ENCODE peak calls at places on chromosome 22, in four cellular contexts. P is PC-3, R is mesendoderm, D is HepG2. U is an unnamed sample.

GRCh38 chr22:41587347-41587723 is 2.3 kb downstream of the PMM1 start:
- DNase-seq in P (no peak), R (no peak), D (no peak), U (no peak)

GRCh38 chr22:36853407-36854099 is 7.3 kb upstream of the NCF4 start:
- DNase-seq in P (peak; percentile 62), R (peak; percentile 89), D (peak; percentile 25), U (no peak)

GRCh38 chr22:41512421-41513194 is 31.7 kb downstream of the POLR3H start:
- DNase-seq in P (peak; percentile 79), R (peak; percentile 95), D (peak; percentile 29), U (peak; percentile 44)

GRCh38 chr22:26362471-26362870 is 66.6 kb upstream of the ASPHD2 start:
- DNase-seq in P (no peak), R (no peak), D (no peak), U (peak; percentile 5)

GRCh38 chr22:37664249-37665101 is 6.0 kb downstream of the PDXP start:
- DNase-seq in P (no peak), R (no peak), D (peak; percentile 62), U (no peak)

GRCh38 chr22:37259540-37260029 is 15.5 kb upstream of the RAC2 start:
- DNase-seq in P (peak; percentile 63), R (peak; percentile 85), D (no peak), U (peak; percentile 49)

GRCh38 chr22:31089101-31090100 is 8.3 kb downstream of the SMTN start:
- DNase-seq in P (no peak), R (no peak), D (no peak), U (no peak)

GRCh38 chr22:44521326-44521725 is 23.3 kb upstream of the RTL6 start:
- DNase-seq in P (no peak), R (no peak), D (no peak), U (no peak)

GRCh38 chr22:35409783-35410662 is 10.1 kb downstream of the MCM5 start:
- DNase-seq in P (no peak), R (no peak), D (no peak), U (no peak)

GRCh38 chr22:19615867-19616581 is 91.8 kb upstream of the CLDN5 start:
- DNase-seq in P (no peak), R (no peak), D (no peak), U (no peak)

GRCh38 chr22:27748355-27749168 is 53.0 kb downstream of the MN1 start:
- DNase-seq in P (no peak), R (peak; percentile 67), D (no peak), U (peak; percentile 76)

GRCh38 chr22:17155941-17156340 is 3.1 kb downstream of the HDHD5 start:
- DNase-seq in P (no peak), R (no peak), D (no peak), U (no peak)

GRCh38 chr22:40635008-40635939 is 1.2 kb downstream of the MRTFA start:
- DNase-seq in P (no peak), R (no peak), D (no peak), U (no peak)

GRCh38 chr22:36171941-36172340 is 11.4 kb upstream of the APOL3 start:
- DNase-seq in P (no peak), R (peak; percentile 89), D (no peak), U (no peak)

GRCh38 chr22:43658823-43659222 is 153.3 kb downstream of the EFCAB6 start:
- DNase-seq in P (no peak), R (peak; percentile 52), D (no peak), U (no peak)

GRCh38 chr22:33028191-33028700 is 29.9 kb downstream of the SYN3 start:
- DNase-seq in P (no peak), R (no peak), D (no peak), U (no peak)

GRCh38 chr22:30978304-30978962 is 9.4 kb downstream of the TUG1 start:
- DNase-seq in P (no peak), R (no peak), D (no peak), U (no peak)

GRCh38 chr22:33350391-33350955 is 292.3 kb upstream of the SYN3 start:
- DNase-seq in P (no peak), R (no peak), D (no peak), U (no peak)

GRCh38 chr22:29270475-29271271 is 2.6 kb downstream of the EWSR1 start:
- DNase-seq in P (peak; percentile 54), R (no peak), D (peak; percentile 69), U (peak; percentile 11)
- H3K9ac ChIP-seq in P (peak overlapping the region; percentile 100), R (peak overlapping the region; percentile 98), D (peak overlapping the region; percentile 100), U (no peak overlapping the region)

GRCh38 chr22:49699928-49700498 is 127.7 kb downstream of the BRD1 start:
- DNase-seq in P (no peak), R (no peak), D (no peak), U (no peak)

GRCh38 chr22:49703391-49703926 is 124.2 kb downstream of the BRD1 start:
- DNase-seq in P (no peak), R (no peak), D (no peak), U (no peak)

GRCh38 chr22:49699476-49699875 is 128.2 kb downstream of the BRD1 start:
- DNase-seq in P (no peak), R (no peak), D (no peak), U (no peak)

GRCh38 chr22:49702068-49702397 is 125.6 kb downstream of the BRD1 start:
- DNase-seq in P (no peak), R (no peak), D (no peak), U (no peak)

GRCh38 chr22:49701380-49702067 is 126.1 kb downstream of the BRD1 start:
- DNase-seq in P (peak; percentile 5), R (peak; percentile 33), D (no peak), U (no peak)
- H3K27me3 ChIP-seq in P (peaks cover 49% of the 10 kb centered on the region), R (no peaks in the 10 kb centered on the region), D (peaks cover 7% of the 10 kb centered on the region), U (no peaks in the 10 kb centered on the region)

DNA sequence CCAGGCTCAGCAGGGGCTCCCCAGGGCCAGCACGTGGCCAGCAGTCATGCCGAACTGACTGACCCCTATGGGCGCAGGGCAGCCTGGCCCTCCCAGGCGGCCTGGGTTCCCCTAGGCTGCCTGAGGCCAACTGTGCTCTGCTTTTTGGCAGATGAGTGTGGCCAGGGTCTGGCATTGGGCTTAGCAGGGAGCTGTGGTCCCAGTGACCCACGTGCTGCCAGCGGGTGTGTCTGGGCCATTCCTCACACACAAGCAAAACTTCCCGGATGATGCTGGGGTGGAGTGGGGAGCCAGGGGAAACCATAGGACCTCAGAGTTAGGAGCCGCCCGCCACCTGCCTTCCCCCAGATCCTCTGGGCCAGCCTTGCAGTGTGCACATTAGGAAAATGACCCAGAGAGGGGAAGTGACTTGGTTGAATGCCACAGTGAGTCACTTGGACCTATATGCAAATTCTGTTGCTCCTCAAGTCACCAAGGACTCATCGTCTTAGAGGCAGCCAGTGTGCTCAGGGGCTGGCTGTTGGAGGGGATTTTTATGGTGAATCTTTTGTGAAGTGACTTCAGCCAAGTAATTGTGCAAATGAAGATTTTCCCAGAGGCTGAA is 6.6 kb downstream of the ADORA2A start:
- DNase-seq in P (peak; percentile 59), R (no peak), D (no peak), U (peak; percentile 54)
- H3K9ac ChIP-seq in P (no peak overlapping the region), R (no peak overlapping the region), D (no peak overlapping the region), U (no peak overlapping the region)

DNA sequence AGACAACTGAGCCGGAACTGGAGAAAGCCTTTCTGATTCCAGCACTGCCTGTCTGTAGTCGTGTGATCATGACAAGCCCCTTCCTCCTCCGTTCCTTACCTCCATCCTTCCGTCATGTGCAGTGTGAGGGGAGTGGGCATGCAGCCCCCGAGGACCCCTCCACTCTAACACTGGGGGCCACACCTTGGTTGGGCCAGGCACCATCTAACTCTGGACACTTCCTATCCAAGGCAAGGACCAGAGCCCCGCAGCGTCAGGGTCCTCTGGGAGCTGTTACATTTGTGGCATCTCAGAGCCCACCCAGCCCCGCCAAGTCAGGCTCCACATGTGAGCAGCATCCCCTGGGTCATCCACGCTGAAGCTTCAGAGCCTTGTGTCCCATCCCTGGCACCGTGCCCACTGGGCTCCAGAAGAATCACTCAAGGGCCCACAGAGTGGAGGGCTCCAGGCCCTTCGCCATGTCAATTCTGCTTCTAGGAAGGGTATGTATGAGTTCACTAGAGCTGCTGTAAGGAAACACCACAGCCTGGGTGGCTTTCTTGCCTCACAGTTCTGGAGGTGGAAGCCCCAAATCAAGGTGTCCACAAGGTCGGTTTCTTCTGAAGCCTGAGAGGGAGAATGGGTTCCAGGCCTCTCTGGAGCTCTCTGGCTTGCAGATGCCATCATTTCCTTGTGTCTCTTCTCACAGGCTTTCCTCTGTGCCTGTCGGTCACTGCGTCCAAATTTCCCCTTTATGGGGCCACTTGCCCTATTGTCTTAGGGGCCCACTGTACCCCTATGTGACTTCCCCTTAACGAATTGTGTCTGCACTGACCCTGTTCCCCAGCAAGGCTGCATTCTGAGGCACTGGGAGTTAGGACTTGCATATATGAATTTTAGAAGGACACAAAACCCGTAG is 1475.8 kb downstream of the TBC1D22A start:
- DNase-seq in P (no peak), R (no peak), D (no peak), U (no peak)
- H3K27me3 ChIP-seq in P (no peaks in the 10 kb centered on the region), R (no peaks in the 10 kb centered on the region), D (no peaks in the 10 kb centered on the region), U (no peaks in the 10 kb centered on the region)

GRCh38 chr22:29408925-29409324 is 20.6 kb upstream of the AP1B1 start:
- DNase-seq in P (peak; percentile 18), R (no peak), D (no peak), U (no peak)
- H3K9ac ChIP-seq in P (no peak overlapping the region), R (no peak overlapping the region), D (no peak overlapping the region), U (no peak overlapping the region)

DNA sequence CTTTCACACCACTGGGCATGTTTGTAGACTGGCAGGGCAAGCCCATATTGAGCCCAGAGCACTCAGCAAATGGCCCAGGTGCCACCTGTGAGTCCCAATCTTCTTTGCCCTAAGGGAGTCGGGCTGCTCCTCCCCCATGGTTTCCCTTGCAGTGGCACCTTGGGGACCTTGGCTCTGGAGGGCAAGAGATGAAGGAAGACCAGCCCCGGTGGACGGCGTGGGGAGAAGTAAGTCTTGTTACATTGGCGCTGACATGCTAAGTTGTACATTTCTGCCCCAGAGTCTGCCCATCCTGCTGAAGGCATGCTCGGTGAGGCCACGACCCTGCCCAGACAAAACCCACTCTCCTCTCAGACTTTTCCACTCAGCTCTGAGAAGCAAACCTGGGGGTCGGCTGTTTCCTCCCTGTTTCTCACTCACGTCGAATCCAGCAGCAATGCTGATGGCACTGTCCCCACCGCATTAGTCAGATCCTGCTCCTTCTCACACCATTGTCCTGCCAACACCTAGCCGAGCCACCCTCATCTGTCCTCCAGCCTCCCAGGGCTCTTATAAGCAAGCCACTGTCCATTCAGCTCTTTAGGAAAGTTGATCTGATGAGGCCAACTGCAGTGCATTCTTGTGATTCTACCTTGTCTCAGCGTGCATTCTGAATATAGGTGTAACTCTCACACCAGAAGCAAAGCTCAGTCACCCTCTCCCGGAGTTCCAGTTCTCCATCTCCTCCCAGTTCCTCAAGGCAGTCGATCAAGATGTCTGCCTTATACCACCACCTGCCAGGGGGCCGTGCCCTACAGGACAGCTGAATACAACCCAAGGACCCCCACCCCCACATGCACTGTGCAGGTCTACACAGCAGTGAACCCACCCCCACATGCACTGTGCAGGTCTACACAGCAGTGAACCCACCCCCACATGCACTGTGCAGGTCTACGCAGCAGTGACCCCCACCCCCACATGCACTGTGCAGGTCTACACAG is 827.1 kb downstream of the TBC1D22A start:
- DNase-seq in P (no peak), R (no peak), D (no peak), U (no peak)
- H3K27me3 ChIP-seq in P (no peaks in the 10 kb centered on the region), R (no peaks in the 10 kb centered on the region), D (peaks cover 1% of the 10 kb centered on the region), U (no peaks in the 10 kb centered on the region)

GRCh38 chr22:22772396-22772795 is 115.2 kb upstream of the IGLL5 start:
- DNase-seq in P (no peak), R (no peak), D (no peak), U (no peak)
- H3K9ac ChIP-seq in P (no peak overlapping the region), R (no peak overlapping the region), D (no peak overlapping the region), U (no peak overlapping the region)

U was measured in mammary epithelial cell.